ENCODE peak calls at places on chromosomes 12 and 14, in ten cellular contexts. One of them, this sample, is unnamed.

GRCh38 chr12:104699489-104700194 is 242.9 kb downstream of the CHST11 start:
- DNase-seq in H1: no peak
- DNase-seq in adrenal gland: no peak
- DNase-seq in CD4-positive, alpha-beta T cell: no peak
- DNase-seq in tibial nerve: no peak
- DNase-seq in ovary: no peak
- DNase-seq in neural progenitor cell: no peak
- DNase-seq in CD8-positive, alpha-beta T cell: no peak
- DNase-seq in GM23338: no peak
- DNase-seq in adipocyte: peak; percentile 58
- DNase-seq in this sample: no peak

GRCh38 chr12:51009038-51009437 is 17.1 kb downstream of the SLC11A2 start:
- DNase-seq in H1: no peak
- DNase-seq in adrenal gland: peak; percentile 82
- DNase-seq in CD4-positive, alpha-beta T cell: peak; percentile 35
- DNase-seq in tibial nerve: peak; percentile 72
- DNase-seq in ovary: no peak
- DNase-seq in neural progenitor cell: no peak
- DNase-seq in CD8-positive, alpha-beta T cell: peak; percentile 74
- DNase-seq in GM23338: no peak
- DNase-seq in adipocyte: no peak
- DNase-seq in this sample: no peak

GRCh38 chr12:64660237-64661018 is 50.1 kb downstream of the RASSF3 start:
- DNase-seq in H1: no peak
- DNase-seq in adrenal gland: no peak
- DNase-seq in CD4-positive, alpha-beta T cell: no peak
- DNase-seq in tibial nerve: no peak
- DNase-seq in ovary: no peak
- DNase-seq in neural progenitor cell: no peak
- DNase-seq in CD8-positive, alpha-beta T cell: no peak
- DNase-seq in GM23338: no peak
- DNase-seq in adipocyte: no peak
- DNase-seq in this sample: no peak

GRCh38 chr12:118061011-118061875 is at the start of gene WSB2:
- DNase-seq in H1: peak; percentile 70
- DNase-seq in adrenal gland: peak; percentile 77
- DNase-seq in CD4-positive, alpha-beta T cell: peak; percentile 34
- DNase-seq in tibial nerve: peak; percentile 84
- DNase-seq in ovary: peak; percentile 89
- DNase-seq in neural progenitor cell: peak; percentile 64
- DNase-seq in CD8-positive, alpha-beta T cell: peak; percentile 50
- DNase-seq in GM23338: peak; percentile 77
- DNase-seq in adipocyte: peak; percentile 82
- DNase-seq in this sample: no peak

GRCh38 chr14:89955418-89956293 is at the start of gene TDP1:
- DNase-seq in H1: peak; percentile 97
- DNase-seq in adrenal gland: peak; percentile 97
- DNase-seq in CD4-positive, alpha-beta T cell: peak; percentile 98
- DNase-seq in tibial nerve: peak; percentile 92
- DNase-seq in ovary: peak; percentile 96
- DNase-seq in neural progenitor cell: peak; percentile 99
- DNase-seq in CD8-positive, alpha-beta T cell: peak; percentile 97
- DNase-seq in GM23338: peak; percentile 98
- DNase-seq in adipocyte: peak; percentile 98
- DNase-seq in this sample: peak; percentile 80

GRCh38 chr14:97456958-97457357 is 659.8 kb downstream of the VRK1 start:
- DNase-seq in H1: no peak
- DNase-seq in adrenal gland: no peak
- DNase-seq in CD4-positive, alpha-beta T cell: peak; percentile 48
- DNase-seq in tibial nerve: no peak
- DNase-seq in ovary: no peak
- DNase-seq in neural progenitor cell: no peak
- DNase-seq in CD8-positive, alpha-beta T cell: peak; percentile 58
- DNase-seq in GM23338: no peak
- DNase-seq in adipocyte: no peak
- DNase-seq in this sample: no peak

GRCh38 chr14:81268016-81268416 is 47.3 kb upstream of the GTF2A1 start:
- DNase-seq in H1: no peak
- DNase-seq in adrenal gland: no peak
- DNase-seq in CD4-positive, alpha-beta T cell: no peak
- DNase-seq in tibial nerve: no peak
- DNase-seq in ovary: no peak
- DNase-seq in neural progenitor cell: no peak
- DNase-seq in CD8-positive, alpha-beta T cell: no peak
- DNase-seq in GM23338: peak; percentile 33
- DNase-seq in adipocyte: no peak
- DNase-seq in this sample: no peak

GRCh38 chr12:108634225-108634795 is 616 bp upstream of the SELPLG start:
- DNase-seq in H1: no peak
- DNase-seq in adrenal gland: no peak
- DNase-seq in CD4-positive, alpha-beta T cell: peak; percentile 29
- DNase-seq in tibial nerve: no peak
- DNase-seq in ovary: no peak
- DNase-seq in neural progenitor cell: no peak
- DNase-seq in CD8-positive, alpha-beta T cell: peak; percentile 63
- DNase-seq in GM23338: no peak
- DNase-seq in adipocyte: no peak
- DNase-seq in this sample: no peak

GRCh38 chr12:94545937-94546771 is 86.5 kb upstream of the CEP83 start:
- DNase-seq in H1: peak; percentile 59
- DNase-seq in adrenal gland: peak; percentile 76
- DNase-seq in CD4-positive, alpha-beta T cell: no peak
- DNase-seq in tibial nerve: no peak
- DNase-seq in ovary: peak; percentile 40
- DNase-seq in neural progenitor cell: peak; percentile 82
- DNase-seq in CD8-positive, alpha-beta T cell: no peak
- DNase-seq in GM23338: peak; percentile 91
- DNase-seq in adipocyte: peak; percentile 79
- DNase-seq in this sample: peak; percentile 74

GRCh38 chr14:58072288-58073071 is 79.5 kb downstream of the ARMH4 start:
- DNase-seq in H1: peak; percentile 65
- DNase-seq in adrenal gland: peak; percentile 34
- DNase-seq in CD4-positive, alpha-beta T cell: peak; percentile 3
- DNase-seq in tibial nerve: peak; percentile 45
- DNase-seq in ovary: peak; percentile 50
- DNase-seq in neural progenitor cell: peak; percentile 77
- DNase-seq in CD8-positive, alpha-beta T cell: peak; percentile 31
- DNase-seq in GM23338: peak; percentile 83
- DNase-seq in adipocyte: peak; percentile 84
- DNase-seq in this sample: peak; percentile 66

GRCh38 chr12:115898670-115899069 is 378.8 kb downstream of the MED13L start:
- DNase-seq in H1: no peak
- DNase-seq in adrenal gland: no peak
- DNase-seq in CD4-positive, alpha-beta T cell: no peak
- DNase-seq in tibial nerve: no peak
- DNase-seq in ovary: no peak
- DNase-seq in neural progenitor cell: no peak
- DNase-seq in CD8-positive, alpha-beta T cell: no peak
- DNase-seq in GM23338: no peak
- DNase-seq in adipocyte: no peak
- DNase-seq in this sample: no peak

GRCh38 chr14:105229099-105229655 is 19.2 kb upstream of the BTBD6 start:
- DNase-seq in H1: no peak
- DNase-seq in adrenal gland: no peak
- DNase-seq in CD4-positive, alpha-beta T cell: no peak
- DNase-seq in tibial nerve: no peak
- DNase-seq in ovary: no peak
- DNase-seq in neural progenitor cell: no peak
- DNase-seq in CD8-positive, alpha-beta T cell: no peak
- DNase-seq in GM23338: no peak
- DNase-seq in adipocyte: no peak
- DNase-seq in this sample: no peak

GRCh38 chr12:52782502-52782901 is 5.4 kb upstream of the KRT76 start:
- DNase-seq in H1: no peak
- DNase-seq in adrenal gland: no peak
- DNase-seq in CD4-positive, alpha-beta T cell: no peak
- DNase-seq in tibial nerve: no peak
- DNase-seq in ovary: no peak
- DNase-seq in neural progenitor cell: no peak
- DNase-seq in CD8-positive, alpha-beta T cell: no peak
- DNase-seq in GM23338: no peak
- DNase-seq in adipocyte: no peak
- DNase-seq in this sample: no peak
- H3K27me3 ChIP-seq in H1: no peaks in the 10 kb centered on the region
- H3K27me3 ChIP-seq in adrenal gland: peaks cover 13% of the 10 kb centered on the region
- H3K27me3 ChIP-seq in CD4-positive, alpha-beta T cell: no peaks in the 10 kb centered on the region
- H3K27me3 ChIP-seq in tibial nerve: no peaks in the 10 kb centered on the region
- H3K27me3 ChIP-seq in ovary: no peaks in the 10 kb centered on the region
- H3K27me3 ChIP-seq in neural progenitor cell: peaks cover 4% of the 10 kb centered on the region
- H3K27me3 ChIP-seq in CD8-positive, alpha-beta T cell: no peaks in the 10 kb centered on the region
- H3K27me3 ChIP-seq in GM23338: no peaks in the 10 kb centered on the region
- H3K27me3 ChIP-seq in adipocyte: peaks cover 73% of the 10 kb centered on the region
- H3K27me3 ChIP-seq in this sample: no peaks in the 10 kb centered on the region

GRCh38 chr12:109833307-109834189 is at the start of gene TRPV4:
- DNase-seq in H1: peak; percentile 77
- DNase-seq in adrenal gland: no peak
- DNase-seq in CD4-positive, alpha-beta T cell: no peak
- DNase-seq in tibial nerve: no peak
- DNase-seq in ovary: no peak
- DNase-seq in neural progenitor cell: peak; percentile 82
- DNase-seq in CD8-positive, alpha-beta T cell: no peak
- DNase-seq in GM23338: peak; percentile 78
- DNase-seq in adipocyte: peak; percentile 74
- DNase-seq in this sample: peak; percentile 39
- H3K27me3 ChIP-seq in H1: no peaks in the 10 kb centered on the region
- H3K27me3 ChIP-seq in adrenal gland: no peaks in the 10 kb centered on the region
- H3K27me3 ChIP-seq in CD4-positive, alpha-beta T cell: peaks cover 28% of the 10 kb centered on the region
- H3K27me3 ChIP-seq in tibial nerve: no peaks in the 10 kb centered on the region
- H3K27me3 ChIP-seq in ovary: peaks cover 2% of the 10 kb centered on the region
- H3K27me3 ChIP-seq in neural progenitor cell: peaks cover 15% of the 10 kb centered on the region
- H3K27me3 ChIP-seq in CD8-positive, alpha-beta T cell: no peaks in the 10 kb centered on the region
- H3K27me3 ChIP-seq in GM23338: no peaks in the 10 kb centered on the region
- H3K27me3 ChIP-seq in adipocyte: no peaks in the 10 kb centered on the region
- H3K27me3 ChIP-seq in this sample: no peaks in the 10 kb centered on the region

GRCh38 chr14:94670692-94671285 is 58.6 kb downstream of the SERPINA3 start:
- DNase-seq in H1: no peak
- DNase-seq in adrenal gland: no peak
- DNase-seq in CD4-positive, alpha-beta T cell: no peak
- DNase-seq in tibial nerve: no peak
- DNase-seq in ovary: no peak
- DNase-seq in neural progenitor cell: no peak
- DNase-seq in CD8-positive, alpha-beta T cell: no peak
- DNase-seq in GM23338: no peak
- DNase-seq in adipocyte: no peak
- DNase-seq in this sample: no peak

GRCh38 chr14:94659953-94660946 is 48.1 kb downstream of the SERPINA3 start:
- DNase-seq in H1: no peak
- DNase-seq in adrenal gland: no peak
- DNase-seq in CD4-positive, alpha-beta T cell: no peak
- DNase-seq in tibial nerve: no peak
- DNase-seq in ovary: no peak
- DNase-seq in neural progenitor cell: no peak
- DNase-seq in CD8-positive, alpha-beta T cell: no peak
- DNase-seq in GM23338: no peak
- DNase-seq in adipocyte: no peak
- DNase-seq in this sample: no peak

GRCh38 chr14:94663965-94664704 is 51.9 kb downstream of the SERPINA3 start:
- DNase-seq in H1: no peak
- DNase-seq in adrenal gland: no peak
- DNase-seq in CD4-positive, alpha-beta T cell: no peak
- DNase-seq in tibial nerve: peak; percentile 40
- DNase-seq in ovary: no peak
- DNase-seq in neural progenitor cell: no peak
- DNase-seq in CD8-positive, alpha-beta T cell: no peak
- DNase-seq in GM23338: no peak
- DNase-seq in adipocyte: no peak
- DNase-seq in this sample: no peak

GRCh38 chr14:94665121-94665520 is 52.9 kb downstream of the SERPINA3 start:
- DNase-seq in H1: no peak
- DNase-seq in adrenal gland: no peak
- DNase-seq in CD4-positive, alpha-beta T cell: no peak
- DNase-seq in tibial nerve: peak; percentile 56
- DNase-seq in ovary: no peak
- DNase-seq in neural progenitor cell: no peak
- DNase-seq in CD8-positive, alpha-beta T cell: no peak
- DNase-seq in GM23338: no peak
- DNase-seq in adipocyte: peak; percentile 93
- DNase-seq in this sample: no peak

DNA sequence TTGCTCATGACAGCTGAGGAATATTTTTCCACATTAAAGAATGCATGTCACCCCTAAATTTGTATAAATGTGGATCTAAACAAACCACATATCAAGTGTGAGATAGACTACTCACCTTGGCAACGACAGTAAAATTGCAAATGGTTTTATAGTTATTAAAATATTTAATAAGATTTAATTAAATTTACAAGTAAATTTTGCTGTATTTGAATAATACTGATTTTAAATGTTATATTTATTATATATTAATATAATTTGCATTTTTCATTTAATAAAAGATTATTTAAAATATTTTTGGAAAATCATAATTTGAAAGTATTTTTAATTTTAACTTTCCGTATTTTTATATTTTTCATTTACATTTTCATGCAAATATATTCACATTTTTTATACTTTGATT is 53.4 kb downstream of the SERPINA3 start:
- DNase-seq in H1: no peak
- DNase-seq in adrenal gland: no peak
- DNase-seq in CD4-positive, alpha-beta T cell: no peak
- DNase-seq in tibial nerve: no peak
- DNase-seq in ovary: no peak
- DNase-seq in neural progenitor cell: no peak
- DNase-seq in CD8-positive, alpha-beta T cell: no peak
- DNase-seq in GM23338: no peak
- DNase-seq in adipocyte: no peak
- DNase-seq in this sample: no peak
- H3K27me3 ChIP-seq in H1: no peaks in the 10 kb centered on the region
- H3K27me3 ChIP-seq in adrenal gland: no peaks in the 10 kb centered on the region
- H3K27me3 ChIP-seq in CD4-positive, alpha-beta T cell: no peaks in the 10 kb centered on the region
- H3K27me3 ChIP-seq in tibial nerve: no peaks in the 10 kb centered on the region
- H3K27me3 ChIP-seq in ovary: no peaks in the 10 kb centered on the region
- H3K27me3 ChIP-seq in neural progenitor cell: no peaks in the 10 kb centered on the region
- H3K27me3 ChIP-seq in CD8-positive, alpha-beta T cell: no peaks in the 10 kb centered on the region
- H3K27me3 ChIP-seq in GM23338: no peaks in the 10 kb centered on the region
- H3K27me3 ChIP-seq in adipocyte: no peaks in the 10 kb centered on the region
- H3K27me3 ChIP-seq in this sample: no peaks in the 10 kb centered on the region

DNA sequence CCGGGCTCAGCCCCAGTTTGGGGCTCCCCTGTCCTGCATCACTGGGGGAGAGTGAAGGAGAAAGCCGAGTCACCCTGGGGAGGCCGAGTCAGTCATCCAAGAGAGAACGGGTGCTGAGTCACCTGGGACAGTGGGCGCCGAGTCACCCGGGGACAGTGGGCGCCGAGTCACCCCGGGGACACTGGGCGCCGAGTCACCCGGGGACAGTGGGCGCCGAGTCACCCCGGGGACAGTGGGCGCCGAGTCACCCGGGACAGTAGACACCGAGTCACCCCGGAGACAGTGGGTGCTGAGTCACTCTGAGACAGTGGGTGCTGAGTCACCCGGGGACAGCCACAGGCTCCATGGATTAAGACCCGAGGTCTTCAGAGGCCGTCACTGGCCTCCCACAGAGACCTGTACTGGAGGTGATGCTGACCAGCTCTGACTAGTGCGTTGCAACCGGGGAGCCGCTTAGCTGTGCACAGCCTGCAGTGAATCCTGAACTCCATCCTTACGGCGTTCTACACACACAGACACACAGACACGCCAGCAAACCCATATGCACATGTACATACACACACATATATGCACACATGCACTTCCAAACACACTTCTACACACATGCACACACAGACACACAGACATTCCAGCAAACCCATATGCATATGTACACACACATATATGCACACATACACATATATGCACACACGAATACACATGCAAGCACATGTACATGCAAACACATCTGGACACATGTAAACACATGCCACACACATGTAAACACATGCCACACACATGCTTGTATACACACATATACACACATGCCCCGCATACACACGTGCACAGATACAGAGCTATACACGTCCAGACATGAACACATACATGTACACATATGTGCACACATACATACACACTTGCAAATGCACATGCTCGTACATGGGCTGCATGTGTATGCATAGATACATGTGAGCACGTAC is 64.9 kb upstream of the GALNT9 start:
- DNase-seq in H1: no peak
- DNase-seq in adrenal gland: peak; percentile 36
- DNase-seq in CD4-positive, alpha-beta T cell: no peak
- DNase-seq in tibial nerve: no peak
- DNase-seq in ovary: no peak
- DNase-seq in neural progenitor cell: no peak
- DNase-seq in CD8-positive, alpha-beta T cell: no peak
- DNase-seq in GM23338: no peak
- DNase-seq in adipocyte: no peak
- DNase-seq in this sample: no peak
- H3K27me3 ChIP-seq in H1: peaks cover 30% of the 10 kb centered on the region
- H3K27me3 ChIP-seq in adrenal gland: peaks cover 28% of the 10 kb centered on the region
- H3K27me3 ChIP-seq in CD4-positive, alpha-beta T cell: peaks cover 12% of the 10 kb centered on the region
- H3K27me3 ChIP-seq in tibial nerve: no peaks in the 10 kb centered on the region
- H3K27me3 ChIP-seq in ovary: no peaks in the 10 kb centered on the region
- H3K27me3 ChIP-seq in neural progenitor cell: peaks cover 91% of the 10 kb centered on the region
- H3K27me3 ChIP-seq in CD8-positive, alpha-beta T cell: no peaks in the 10 kb centered on the region
- H3K27me3 ChIP-seq in GM23338: peaks cover 3% of the 10 kb centered on the region
- H3K27me3 ChIP-seq in adipocyte: peaks cover 33% of the 10 kb centered on the region
- H3K27me3 ChIP-seq in this sample: peaks cover 93% of the 10 kb centered on the region